ENCODE peak calls at places on chromosome 12, in six cellular contexts. One of them, this sample, is unnamed.

GRCh38 chr12:50542448-50542847 is 37.7 kb downstream of the DIP2B start:
- DNase-seq in GM19239: no peak
- DNase-seq in nephron progenitor cell: no peak
- DNase-seq in SW 1271: peak
- DNase-seq in GM04504: no peak
- DNase-seq in NAMALWA: no peak
- DNase-seq in this sample: no peak

GRCh38 chr12:75481774-75482173 is 1.2 kb downstream of the GLIPR1 start:
- DNase-seq in GM19239: no peak
- DNase-seq in nephron progenitor cell: no peak
- DNase-seq in SW 1271: no peak
- DNase-seq in GM04504: no peak
- DNase-seq in NAMALWA: no peak
- DNase-seq in this sample: no peak

GRCh38 chr12:111529424-111530368 is 69.4 kb downstream of the ATXN2 start:
- DNase-seq in GM19239: peak
- DNase-seq in nephron progenitor cell: peak
- DNase-seq in SW 1271: no peak
- DNase-seq in GM04504: peak
- DNase-seq in NAMALWA: peak
- DNase-seq in this sample: no peak

GRCh38 chr12:1877169-1877878 is 41.1 kb downstream of the CACNA2D4 start:
- DNase-seq in GM19239: no peak
- DNase-seq in nephron progenitor cell: no peak
- DNase-seq in SW 1271: no peak
- DNase-seq in GM04504: no peak
- DNase-seq in NAMALWA: no peak
- DNase-seq in this sample: no peak

GRCh38 chr12:57889541-57889989 is 43.0 kb upstream of the CTDSP2 start:
- DNase-seq in GM19239: no peak
- DNase-seq in nephron progenitor cell: no peak
- DNase-seq in SW 1271: no peak
- DNase-seq in GM04504: peak
- DNase-seq in NAMALWA: no peak
- DNase-seq in this sample: peak

GRCh38 chr12:47111392-47111778 is 31.6 kb upstream of the AMIGO2 start:
- DNase-seq in GM19239: no peak
- DNase-seq in nephron progenitor cell: no peak
- DNase-seq in SW 1271: no peak
- DNase-seq in GM04504: no peak
- DNase-seq in NAMALWA: no peak
- DNase-seq in this sample: no peak

GRCh38 chr12:124517260-124518050 is 50.0 kb downstream of the NCOR2 start:
- DNase-seq in GM19239: no peak
- DNase-seq in nephron progenitor cell: no peak
- DNase-seq in SW 1271: no peak
- DNase-seq in GM04504: no peak
- DNase-seq in NAMALWA: no peak
- DNase-seq in this sample: peak

GRCh38 chr12:4134434-4134762 is 139.2 kb upstream of the CCND2 start:
- DNase-seq in GM19239: no peak
- DNase-seq in nephron progenitor cell: peak
- DNase-seq in SW 1271: no peak
- DNase-seq in GM04504: no peak
- DNase-seq in NAMALWA: no peak
- DNase-seq in this sample: no peak

GRCh38 chr12:68007466-68007865 is 18.2 kb downstream of the IFNG-AS1 start:
- DNase-seq in GM19239: no peak
- DNase-seq in nephron progenitor cell: no peak
- DNase-seq in SW 1271: no peak
- DNase-seq in GM04504: peak
- DNase-seq in NAMALWA: no peak
- DNase-seq in this sample: no peak

GRCh38 chr12:67996347-67996746 is 7.1 kb downstream of the IFNG-AS1 start:
- DNase-seq in GM19239: no peak
- DNase-seq in nephron progenitor cell: no peak
- DNase-seq in SW 1271: no peak
- DNase-seq in GM04504: no peak
- DNase-seq in NAMALWA: no peak
- DNase-seq in this sample: no peak

GRCh38 chr12:128513831-128514230 is 246.9 kb downstream of the TMEM132C start:
- DNase-seq in GM19239: no peak
- DNase-seq in nephron progenitor cell: no peak
- DNase-seq in SW 1271: no peak
- DNase-seq in GM04504: no peak
- DNase-seq in NAMALWA: no peak
- DNase-seq in this sample: no peak

GRCh38 chr12:106108187-106108816 is 30.5 kb downstream of the NUAK1 start:
- DNase-seq in GM19239: no peak
- DNase-seq in nephron progenitor cell: no peak
- DNase-seq in SW 1271: no peak
- DNase-seq in GM04504: no peak
- DNase-seq in NAMALWA: no peak
- DNase-seq in this sample: no peak

GRCh38 chr12:124995200-124995961 is 1.9 kb downstream of the BRI3BP start:
- DNase-seq in GM19239: peak
- DNase-seq in nephron progenitor cell: no peak
- DNase-seq in SW 1271: no peak
- DNase-seq in GM04504: no peak
- DNase-seq in NAMALWA: peak
- DNase-seq in this sample: no peak

GRCh38 chr12:102172436-102172835 is 25.2 kb downstream of the PMCH start:
- DNase-seq in GM19239: no peak
- DNase-seq in nephron progenitor cell: no peak
- DNase-seq in SW 1271: no peak
- DNase-seq in GM04504: peak
- DNase-seq in NAMALWA: no peak
- DNase-seq in this sample: no peak

GRCh38 chr12:131114331-131114730 is 160.6 kb downstream of the ADGRD1 start:
- DNase-seq in GM19239: no peak
- DNase-seq in nephron progenitor cell: no peak
- DNase-seq in SW 1271: no peak
- DNase-seq in GM04504: no peak
- DNase-seq in NAMALWA: no peak
- DNase-seq in this sample: no peak

GRCh38 chr12:131711551-131712205 is 788 bp downstream of the SFSWAP start:
- DNase-seq in GM19239: no peak
- DNase-seq in nephron progenitor cell: peak
- DNase-seq in SW 1271: no peak
- DNase-seq in GM04504: no peak
- DNase-seq in NAMALWA: peak
- DNase-seq in this sample: no peak

GRCh38 chr12:40738856-40739255 is 46.6 kb downstream of the CNTN1 start:
- DNase-seq in GM19239: no peak
- DNase-seq in nephron progenitor cell: no peak
- DNase-seq in SW 1271: no peak
- DNase-seq in GM04504: no peak
- DNase-seq in NAMALWA: no peak
- DNase-seq in this sample: no peak

GRCh38 chr12:34396861-34397590 is 374.7 kb downstream of the ALG10 start:
- DNase-seq in GM19239: no peak
- DNase-seq in nephron progenitor cell: no peak
- DNase-seq in SW 1271: no peak
- DNase-seq in GM04504: no peak
- DNase-seq in NAMALWA: no peak
- DNase-seq in this sample: peak

GRCh38 chr12:82314406-82314892 is 43.7 kb downstream of the CCDC59 start:
- DNase-seq in GM19239: no peak
- DNase-seq in nephron progenitor cell: peak
- DNase-seq in SW 1271: no peak
- DNase-seq in GM04504: no peak
- DNase-seq in NAMALWA: no peak
- DNase-seq in this sample: peak

GRCh38 chr12:53070901-53071492 is 8.2 kb downstream of the SPRYD3 start:
- DNase-seq in GM19239: no peak
- DNase-seq in nephron progenitor cell: no peak
- DNase-seq in SW 1271: no peak
- DNase-seq in GM04504: no peak
- DNase-seq in NAMALWA: peak
- DNase-seq in this sample: no peak

GRCh38 chr12:108253540-108253939 is 85.6 kb downstream of the CMKLR1 start:
- DNase-seq in GM19239: no peak
- DNase-seq in nephron progenitor cell: no peak
- DNase-seq in SW 1271: no peak
- DNase-seq in GM04504: no peak
- DNase-seq in NAMALWA: no peak
- DNase-seq in this sample: no peak

This sample was measured in left lung.